ENCODE peak calls at places on chromosome 13, in four cellular contexts. F is IMR-90, V is heart right ventricle, H is adrenal gland. S is an unnamed sample.

GRCh38 chr13:50230365-50230978 is 215.2 kb downstream of the KCNRG start:
- DNase-seq in F (peak; percentile 53), V (no peak), H (no peak), S (no peak)

GRCh38 chr13:51261610-51262249 is 39.5 kb downstream of the FAM124A start:
- DNase-seq in F (no peak), V (no peak), H (no peak), S (no peak)

GRCh38 chr13:94481966-94482365 is 2.5 kb upstream of the DCT start:
- DNase-seq in F (peak; percentile 66), V (no peak), H (no peak), S (no peak)

GRCh38 chr13:31209172-31209818 is 9.5 kb downstream of the B3GLCT start:
- DNase-seq in F (peak; percentile 36), V (peak; percentile 80), H (no peak), S (no peak)

GRCh38 chr13:42819712-42820111 is 38.3 kb downstream of the FAM216B start:
- DNase-seq in F (no peak), V (no peak), H (no peak), S (no peak)

GRCh38 chr13:25923217-25924085 is 128.4 kb downstream of the SHISA2 start:
- DNase-seq in F (no peak), V (no peak), H (no peak), S (no peak)

GRCh38 chr13:114124921-114125320 is 7.5 kb downstream of the RASA3 start:
- DNase-seq in F (peak; percentile 95), V (no peak), H (no peak), S (no peak)

GRCh38 chr13:91346848-91347211 is 657 bp upstream of the MIR17HG start:
- DNase-seq in F (no peak), V (no peak), H (no peak), S (no peak)

GRCh38 chr13:94236876-94237275 is 242.6 kb downstream of the DCT start:
- DNase-seq in F (no peak), V (no peak), H (no peak), S (no peak)

GRCh38 chr13:106514928-106515634 is 20.4 kb downstream of the EFNB2 start:
- DNase-seq in F (no peak), V (no peak), H (no peak), S (no peak)

DNA sequence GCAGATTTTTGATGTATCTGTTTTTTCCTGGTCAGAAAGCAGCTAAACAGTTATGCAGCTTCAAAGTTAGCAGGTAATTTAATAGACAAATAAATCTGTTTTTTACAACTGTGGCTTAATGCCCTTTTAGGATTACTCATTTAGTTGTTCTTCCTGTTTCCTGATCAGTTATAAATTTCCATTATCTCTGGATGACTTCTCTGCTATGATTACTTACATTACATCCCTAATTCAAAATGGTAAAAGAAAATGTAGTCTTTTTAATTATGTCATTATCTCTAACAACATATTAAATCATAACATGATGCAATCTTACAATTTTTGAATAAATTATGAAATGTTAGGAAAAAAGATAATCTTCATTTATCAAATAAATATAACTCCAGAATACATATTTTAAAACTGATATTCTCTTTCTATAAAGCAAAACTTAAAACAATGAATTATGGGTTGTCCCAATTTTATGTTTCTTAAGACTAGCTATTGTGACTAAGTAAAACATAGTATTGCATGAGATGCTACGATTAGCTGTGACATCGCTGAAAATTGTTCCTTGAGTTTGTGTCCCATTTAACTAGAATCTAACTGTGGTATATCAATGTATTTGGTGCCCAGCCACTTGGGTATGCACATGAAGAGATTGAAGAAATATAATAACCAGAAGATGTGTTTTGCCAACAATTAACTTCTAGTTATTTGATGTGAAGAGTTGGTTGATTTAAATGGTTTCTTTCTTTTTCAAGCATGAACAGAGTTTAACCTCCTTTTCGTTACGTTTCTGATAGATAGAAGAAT is 605.3 kb upstream of the SPRY2 start:
- DNase-seq in F (no peak), V (no peak), H (no peak), S (no peak)
- H3K27ac ChIP-seq in F (no peak overlapping the region), V (no peak overlapping the region), H (no peak overlapping the region), S (no peak overlapping the region)

GRCh38 chr13:35857769-35858168 is 273.4 kb downstream of the DCLK1 start:
- DNase-seq in F (peak; percentile 32), V (no peak), H (no peak), S (peak; percentile 60)
- H3K4me1 ChIP-seq in F (peaks cover 2% of the 10 kb centered on the region), V (peaks cover 16% of the 10 kb centered on the region), H (peaks cover 3% of the 10 kb centered on the region), S (peaks cover 5% of the 10 kb centered on the region)

GRCh38 chr13:87677043-87677333 is 5.8 kb downstream of the SLITRK5 start:
- DNase-seq in F (no peak), V (no peak), H (no peak), S (no peak)
- H3K27me3 ChIP-seq in F (peaks cover 21% of the 10 kb centered on the region), V (peaks cover 74% of the 10 kb centered on the region), H (peaks cover 49% of the 10 kb centered on the region), S (peaks cover 46% of the 10 kb centered on the region)

DNA sequence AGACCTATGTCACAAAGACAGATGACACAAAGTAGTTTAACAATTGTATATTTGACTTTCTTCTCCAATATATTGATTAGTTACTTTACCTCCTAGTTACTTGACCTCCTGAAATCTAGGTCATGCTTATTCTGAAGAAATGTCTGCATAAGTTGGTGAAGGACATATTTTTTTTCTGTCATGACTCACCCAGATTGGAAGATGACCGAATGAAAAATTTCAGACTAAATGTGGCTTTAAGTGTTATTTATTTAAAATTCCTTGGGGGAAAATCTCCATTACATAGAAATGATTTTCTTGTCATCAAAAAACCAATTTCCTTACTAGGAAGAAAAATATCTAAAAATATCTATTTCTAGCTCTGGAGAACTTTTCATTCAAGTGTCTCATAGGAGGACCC is 217.1 kb downstream of the POSTN start:
- DNase-seq in F (no peak), V (no peak), H (no peak), S (no peak)
- H3K27ac ChIP-seq in F (no peak overlapping the region), V (no peak overlapping the region), H (no peak overlapping the region), S (no peak overlapping the region)

GRCh38 chr13:40626566-40626965 is 39.9 kb downstream of the FOXO1 start:
- DNase-seq in F (no peak), V (no peak), H (no peak), S (no peak)
- H3K4me1 ChIP-seq in F (no peaks in the 10 kb centered on the region), V (peaks cover 28% of the 10 kb centered on the region), H (peaks cover 59% of the 10 kb centered on the region), S (peaks cover 4% of the 10 kb centered on the region)

S was measured in iPS DF 6.9.